ENCODE peak calls at places on chromosomes 4 and X, in seven cellular contexts. H is suprapubic skin, N is right lobe of liver, R is stomach, K is GM12878, Z is IMR-90, Y is ovary. F is an unnamed sample.

GRCh38 chrX:152821145-152821765 is 9.3 kb downstream of the CETN2 start:
- DNase-seq in H (no peak), N (no peak), R (peak), K (no peak), Z (peak), Y (no peak), F (peak)

GRCh38 chr4:152392079-152392478 is 143.8 kb downstream of the FBXW7 start:
- DNase-seq in H (no peak), N (no peak), R (no peak), K (no peak), Z (no peak), Y (no peak), F (no peak)

GRCh38 chr4:1868293-1868692 is 2.9 kb upstream of the NSD2 start:
- DNase-seq in H (no peak), N (no peak), R (peak), K (no peak), Z (no peak), Y (no peak), F (peak)

GRCh38 chrX:140762061-140762460 is 52.5 kb downstream of the LINC00632 start:
- DNase-seq in H (no peak), N (no peak), R (peak), K (no peak), Z (peak), Y (peak), F (peak)

GRCh38 chr4:101230806-101231426 is 116.4 kb downstream of the PPP3CA start:
- DNase-seq in H (no peak), N (no peak), R (no peak), K (no peak), Z (peak), Y (no peak), F (no peak)

GRCh38 chr4:163256680-163257343 is 75.6 kb downstream of the NPY1R start:
- DNase-seq in H (no peak), N (no peak), R (no peak), K (no peak), Z (no peak), Y (no peak), F (no peak)

GRCh38 chrX:46317158-46317557 is 228.1 kb downstream of the ZNF674 start:
- DNase-seq in H (no peak), N (no peak), R (no peak), K (no peak), Z (no peak), Y (no peak), F (no peak)

GRCh38 chr4:84503495-84504437 is 4.7 kb upstream of the NKX6-1 start:
- DNase-seq in H (no peak), N (no peak), R (no peak), K (no peak), Z (peak), Y (no peak), F (no peak)

GRCh38 chrX:53716328-53717088 is 30.0 kb upstream of the HUWE1 start:
- DNase-seq in H (no peak), N (no peak), R (no peak), K (peak), Z (peak), Y (no peak), F (peak)

GRCh38 chr4:182528819-182529218 is 285.6 kb downstream of the TENM3 start:
- DNase-seq in H (no peak), N (no peak), R (no peak), K (no peak), Z (no peak), Y (no peak), F (no peak)

GRCh38 chr4:86595426-86595805 is 1.3 kb downstream of the PTPN13 start:
- DNase-seq in H (no peak), N (no peak), R (no peak), K (no peak), Z (peak), Y (no peak), F (no peak)

GRCh38 chr4:93031431-93032098 is 727.8 kb downstream of the GRID2 start:
- DNase-seq in H (no peak), N (no peak), R (no peak), K (no peak), Z (no peak), Y (no peak), F (no peak)

GRCh38 chrX:153925387-153925738 is 701 bp downstream of the ARHGAP4 start:
- DNase-seq in H (no peak), N (no peak), R (no peak), K (peak), Z (no peak), Y (no peak), F (no peak)
- H3K4me3 ChIP-seq in H (peak), N (peak), R (peak), K (peak), Z (no peak), Y (no peak), F (no peak)

DNA sequence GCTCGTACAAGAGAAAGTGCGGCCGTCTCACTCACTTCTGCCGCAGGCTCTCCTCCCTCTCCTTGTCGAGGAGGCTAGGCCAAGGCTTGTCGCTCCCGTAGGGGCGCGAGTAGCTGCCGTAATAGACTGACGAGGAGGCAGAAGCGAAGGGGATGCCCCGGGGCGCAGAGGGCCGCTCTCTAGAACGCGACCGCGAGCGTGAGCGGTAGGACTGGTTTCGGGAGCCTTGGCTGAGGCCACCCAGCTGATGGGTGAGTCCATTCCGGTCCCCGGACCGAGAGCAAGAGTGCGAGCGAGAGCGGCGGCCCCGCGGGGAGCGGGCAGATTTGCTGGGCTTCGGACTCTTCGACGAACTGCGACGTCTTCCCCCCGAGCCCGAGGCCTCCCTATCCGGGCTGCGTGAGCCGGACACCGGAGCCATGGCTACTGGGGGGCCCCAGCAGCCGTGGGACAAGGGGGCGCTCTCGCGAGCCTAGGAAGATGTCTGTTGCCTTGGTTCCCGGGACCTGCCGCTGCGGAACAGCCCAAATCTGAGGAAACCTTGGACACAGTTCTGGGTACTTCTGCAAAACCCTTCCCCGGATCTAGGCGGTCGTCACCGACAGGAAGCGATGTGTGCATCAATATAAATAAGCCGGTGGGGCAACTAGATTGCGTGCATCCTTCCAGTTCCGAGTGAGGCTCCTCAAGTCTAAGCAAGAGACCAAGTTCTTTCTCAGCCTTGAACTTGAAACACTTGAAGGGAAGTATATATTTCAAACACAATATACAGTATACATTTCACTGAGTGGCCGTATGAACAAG is at the start of gene NKAP:
- DNase-seq in H (peak), N (peak), R (peak), K (peak), Z (peak), Y (peak), F (peak)
- TF ChIP-seq POLR2A in H (peak), N (peak), R (no peak), K (peak), Z (peak), Y (peak), F (peak)

GRCh38 chrX:100659431-100660137 is 15.6 kb downstream of the SRPX2 start:
- DNase-seq in H (no peak), N (no peak), R (no peak), K (no peak), Z (no peak), Y (no peak), F (peak)
- H3K27ac ChIP-seq in H (no peak), N (peak), R (no peak), K (no peak), Z (peak), Y (no peak), F (peak)

DNA sequence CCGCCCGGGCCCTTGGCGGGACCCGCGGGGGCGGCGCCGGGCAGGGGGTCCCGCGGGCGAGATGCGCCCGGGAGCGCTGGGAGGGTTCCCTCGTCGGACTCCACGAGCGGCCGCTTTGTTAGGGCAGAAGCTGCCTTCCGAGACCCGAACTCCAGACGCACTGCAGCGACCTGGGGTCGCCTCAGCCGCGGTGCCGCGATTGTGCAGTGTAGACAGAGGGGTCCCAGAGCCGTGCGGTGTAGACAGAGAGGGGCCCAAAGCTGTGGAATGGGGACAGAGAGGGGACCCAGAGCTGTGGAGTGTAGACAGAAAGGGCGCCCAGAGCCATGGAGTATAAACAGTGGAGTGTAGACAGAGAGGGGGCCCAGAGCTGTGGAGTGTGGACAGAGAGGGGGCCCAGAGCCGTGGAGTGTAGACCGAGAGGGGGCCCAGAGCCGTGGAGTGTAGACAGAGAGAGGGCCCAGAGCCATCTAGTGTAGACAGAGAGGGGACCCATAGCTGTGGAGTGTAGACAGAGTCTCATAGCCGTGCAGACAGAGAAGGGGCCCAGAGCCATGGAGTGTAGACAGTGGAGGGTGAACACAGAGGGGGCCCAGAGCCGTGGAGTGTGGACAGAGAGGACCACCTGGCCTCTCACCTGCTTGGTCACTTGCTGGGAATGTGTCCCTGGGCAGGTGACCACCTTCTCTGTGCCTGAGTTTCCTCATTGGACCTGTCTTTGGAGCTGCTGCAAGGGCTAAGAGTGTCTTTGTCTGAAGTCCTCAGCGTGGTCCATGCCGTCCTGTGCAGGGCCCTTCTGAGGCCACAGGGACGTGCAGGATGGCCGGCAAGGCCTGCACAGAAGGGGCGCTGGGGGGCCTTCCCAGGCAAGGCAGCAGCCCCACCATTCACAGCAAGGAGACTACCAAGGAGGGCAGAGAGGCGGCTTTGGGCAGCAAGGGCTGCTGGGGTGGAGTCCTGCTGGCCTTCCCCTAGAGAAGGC is 880 bp downstream of the RGS12 start:
- DNase-seq in H (no peak), N (peak), R (peak), K (no peak), Z (no peak), Y (peak), F (no peak)
- H3K4me3 ChIP-seq in H (peak), N (peak), R (peak), K (peak), Z (peak), Y (peak), F (peak)

GRCh38 chr4:76697129-76697803 is 200.7 kb downstream of the SOWAHB start:
- DNase-seq in H (no peak), N (no peak), R (no peak), K (peak), Z (no peak), Y (no peak), F (no peak)
- TF ChIP-seq POLR2A in H (no peak), N (no peak), R (no peak), K (no peak), Z (no peak), Y (no peak), F (no peak)

F was measured in transverse colon.